ENCODE peak calls at places on chromosomes 13 and 19, in five cellular contexts. H is mesothelial cell of epicardium, A is upper lobe of right lung, Y is breast epithelium, G is AG04449. O is an unnamed sample.

GRCh38 chr13:50094615-50095293 is 79.5 kb downstream of the KCNRG start:
- DNase-seq in H (no peak), A (no peak), Y (no peak), G (no peak), O (no peak)

GRCh38 chr13:96880419-96880818 is 113.9 kb downstream of the OXGR1 start:
- DNase-seq in H (no peak), A (no peak), Y (no peak), G (no peak), O (no peak)

GRCh38 chr19:41977916-41978315 is 16.1 kb downstream of the ATP1A3 start:
- DNase-seq in H (no peak), A (no peak), Y (no peak), G (no peak), O (no peak)

GRCh38 chr13:103716689-103717088 is 650.5 kb upstream of the SLC10A2 start:
- DNase-seq in H (no peak), A (no peak), Y (no peak), G (no peak), O (no peak)

GRCh38 chr13:106661236-106661635 is 93.3 kb upstream of the ARGLU1 start:
- DNase-seq in H (no peak), A (no peak), Y (no peak), G (no peak), O (no peak)

GRCh38 chr19:1412995-1413889 is 5.9 kb downstream of the DAZAP1 start:
- DNase-seq in H (no peak), A (no peak), Y (no peak), G (no peak), O (no peak)

GRCh38 chr19:41321600-41322270 is 11.8 kb downstream of the CCDC97 start:
- DNase-seq in H (no peak), A (no peak), Y (no peak), G (no peak), O (no peak)

GRCh38 chr19:50639121-50640112 is at the start of gene SYT3:
- DNase-seq in H (peak), A (peak), Y (no peak), G (no peak), O (peak)

GRCh38 chr19:51971624-51972023 is 15.0 kb downstream of the ZNF350 start:
- DNase-seq in H (no peak), A (no peak), Y (no peak), G (no peak), O (no peak)

GRCh38 chr13:48210178-48210577 is 22.8 kb upstream of the ITM2B start:
- DNase-seq in H (no peak), A (no peak), Y (no peak), G (peak), O (no peak)

GRCh38 chr19:21322528-21322927 is 6.7 kb downstream of the ZNF708 start:
- DNase-seq in H (no peak), A (no peak), Y (peak), G (no peak), O (no peak)

GRCh38 chr19:41225238-41226052 is 6.4 kb downstream of the AXL start:
- DNase-seq in H (no peak), A (no peak), Y (peak), G (peak), O (no peak)

GRCh38 chr19:1468274-1469199 is 10.5 kb downstream of the C19orf25 start:
- DNase-seq in H (no peak), A (no peak), Y (no peak), G (no peak), O (no peak)

GRCh38 chr13:99605417-99606321 is 104.4 kb downstream of the TM9SF2 start:
- DNase-seq in H (peak), A (peak), Y (no peak), G (no peak), O (no peak)

GRCh38 chr13:36813226-36813625 is 5.8 kb upstream of the RFXAP start:
- DNase-seq in H (no peak), A (no peak), Y (no peak), G (no peak), O (no peak)

GRCh38 chr19:48630289-48631036 is 6.7 kb downstream of the DBP start:
- DNase-seq in H (peak), A (peak), Y (no peak), G (no peak), O (no peak)

GRCh38 chr19:31667106-31667505 is 317.9 kb upstream of the TSHZ3 start:
- DNase-seq in H (no peak), A (no peak), Y (no peak), G (no peak), O (no peak)

GRCh38 chr13:45361596-45362206 is 20.7 kb upstream of the TPT1 start:
- DNase-seq in H (no peak), A (peak), Y (no peak), G (no peak), O (no peak)

GRCh38 chr19:55345818-55346724 is 6.4 kb downstream of the KMT5C start:
- DNase-seq in H (no peak), A (no peak), Y (no peak), G (no peak), O (no peak)

GRCh38 chr13:53201454-53202225 is 173.0 kb downstream of the OLFM4 start:
- DNase-seq in H (no peak), A (peak), Y (no peak), G (no peak), O (peak)

GRCh38 chr19:10603873-10604459 is 16.9 kb upstream of the AP1M2 start:
- DNase-seq in H (no peak), A (no peak), Y (no peak), G (no peak), O (no peak)

GRCh38 chr13:106570354-106570822 is 2.5 kb upstream of the ARGLU1 start:
- DNase-seq in H (peak), A (peak), Y (peak), G (no peak), O (no peak)

GRCh38 chr19:31140717-31141116 is 208.5 kb downstream of the TSHZ3 start:
- DNase-seq in H (no peak), A (no peak), Y (no peak), G (no peak), O (no peak)

GRCh38 chr19:45402469-45403070 is 2.3 kb downstream of the PPP1R13L start:
- DNase-seq in H (peak), A (peak), Y (peak), G (no peak), O (no peak)
- TF ChIP-seq CTCF in H (peak), A (peak), Y (no peak), G (peak), O (peak)

GRCh38 chr13:102596147-102597028 is at the start of gene TPP2:
- DNase-seq in H (peak), A (peak), Y (peak), G (peak), O (peak)

GRCh38 chr13:102597029-102598015 is 536 bp downstream of the TPP2 start:
- DNase-seq in H (peak), A (no peak), Y (no peak), G (no peak), O (no peak)

GRCh38 chr13:102589291-102589822 is 7.4 kb upstream of the TPP2 start:
- DNase-seq in H (no peak), A (no peak), Y (no peak), G (no peak), O (no peak)

GRCh38 chr13:102587916-102588315 is 8.9 kb upstream of the TPP2 start:
- DNase-seq in H (no peak), A (no peak), Y (no peak), G (no peak), O (no peak)

DNA sequence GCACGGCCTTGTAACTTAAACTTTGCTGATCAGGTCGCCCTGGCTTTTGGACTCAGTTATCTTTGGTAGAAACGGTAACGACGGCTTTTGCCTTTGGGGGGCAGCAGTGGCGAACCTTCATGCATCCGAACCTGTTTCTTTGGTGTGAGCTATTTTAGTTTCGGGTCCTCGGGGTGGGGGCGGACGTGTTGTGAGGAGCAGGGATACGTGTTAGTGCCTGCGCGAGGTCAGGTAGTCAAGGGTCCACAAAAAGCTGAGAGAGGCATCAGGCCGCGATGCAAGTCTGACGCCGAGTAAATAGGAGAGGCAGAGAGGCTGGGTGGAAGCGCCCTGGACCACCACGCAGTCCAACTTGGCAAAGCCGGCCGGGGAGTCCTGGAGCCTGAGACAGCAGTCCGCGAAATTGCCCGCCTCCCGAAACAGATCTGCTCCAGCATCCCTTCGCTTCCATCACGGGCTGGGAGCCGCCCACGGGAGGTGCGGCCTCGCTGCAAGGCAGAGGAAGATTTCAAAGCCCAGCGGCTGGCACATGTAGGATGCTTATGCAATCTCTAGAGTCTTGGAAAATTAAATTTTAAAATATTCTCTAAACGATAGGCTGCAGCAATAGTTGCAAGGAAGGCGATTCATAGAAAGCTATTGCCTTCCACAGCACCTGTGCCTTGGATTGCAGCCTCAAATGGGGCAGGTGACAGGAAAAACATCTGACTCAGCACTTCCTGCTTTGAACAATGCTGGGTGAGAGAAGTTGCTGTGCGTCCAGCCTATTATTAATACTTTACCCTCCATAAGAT is 4.6 kb upstream of the TPP2 start:
- DNase-seq in H (peak), A (peak), Y (peak), G (no peak), O (no peak)
- TF ChIP-seq CTCF in H (peak), A (peak), Y (peak), G (peak), O (peak)

GRCh38 chr19:39307822-39308530 is 11.8 kb downstream of the IFNL1 start:
- DNase-seq in H (no peak), A (no peak), Y (no peak), G (no peak), O (no peak)
- TF ChIP-seq CTCF in H (no peak), A (no peak), Y (no peak), G (no peak), O (no peak)

GRCh38 chr19:4376991-4377781 is 23.2 kb downstream of the SH3GL1 start:
- DNase-seq in H (no peak), A (no peak), Y (peak), G (no peak), O (no peak)
- TF ChIP-seq CTCF in H (no peak), A (no peak), Y (no peak), G (no peak), O (no peak)

GRCh38 chr19:7648265-7649014 is 11.5 kb downstream of the STXBP2 start:
- DNase-seq in H (no peak), A (no peak), Y (no peak), G (no peak), O (no peak)

GRCh38 chr19:7652061-7652641 is 15.2 kb downstream of the STXBP2 start:
- DNase-seq in H (peak), A (peak), Y (peak), G (no peak), O (peak)

GRCh38 chr19:7647156-7647555 is 10.2 kb downstream of the STXBP2 start:
- DNase-seq in H (no peak), A (no peak), Y (no peak), G (no peak), O (no peak)

GRCh38 chr19:7646426-7646700 is 9.5 kb downstream of the STXBP2 start:
- DNase-seq in H (no peak), A (no peak), Y (no peak), G (no peak), O (no peak)

GRCh38 chr19:7650148-7650547 is 13.2 kb downstream of the STXBP2 start:
- DNase-seq in H (no peak), A (no peak), Y (no peak), G (no peak), O (no peak)
- TF ChIP-seq CTCF in H (no peak), A (no peak), Y (no peak), G (no peak), O (no peak)

DNA sequence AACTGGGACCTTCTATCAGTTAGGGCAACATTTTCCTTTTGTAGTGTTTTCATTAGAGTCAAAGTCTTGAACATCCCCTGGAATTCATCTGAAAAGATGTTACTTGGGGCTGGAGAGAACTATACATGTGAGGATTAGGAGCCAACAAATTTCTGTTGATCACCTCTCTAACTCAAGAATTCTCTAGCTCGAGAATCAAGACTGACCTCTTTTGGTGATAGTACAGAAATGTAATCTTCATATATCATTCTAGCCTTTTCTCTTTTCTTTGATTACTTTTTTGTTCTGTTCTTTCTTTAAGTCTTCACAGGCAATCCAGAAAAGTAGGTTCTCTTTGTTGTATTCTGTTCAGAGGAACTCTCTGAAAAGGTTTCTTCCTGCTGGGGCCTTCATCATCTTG is 26.4 kb downstream of the ELF1 start:
- DNase-seq in H (no peak), A (no peak), Y (no peak), G (no peak), O (no peak)
- TF ChIP-seq CTCF in H (no peak), A (no peak), Y (no peak), G (no peak), O (peak)

DNA sequence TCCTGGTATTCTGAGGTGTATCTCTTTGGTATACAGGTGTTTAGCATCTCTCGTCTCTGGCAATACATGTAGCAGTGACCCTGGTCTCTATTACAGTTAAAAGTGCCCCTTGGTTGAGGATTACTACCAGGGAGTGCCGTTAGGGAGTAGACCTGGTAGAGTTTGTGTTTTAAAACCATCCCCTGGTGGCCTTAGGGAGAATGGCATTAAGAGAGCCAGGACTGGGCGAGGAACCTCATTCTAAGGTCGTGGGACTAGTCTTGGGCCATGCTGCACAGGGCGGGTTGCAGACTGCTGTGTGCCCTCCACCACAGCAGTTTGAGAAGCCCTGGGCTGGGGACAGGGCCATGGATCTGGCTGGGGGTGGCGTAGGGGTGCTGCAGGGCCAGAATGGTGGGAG is 35.0 kb downstream of the B3GLCT start:
- DNase-seq in H (no peak), A (no peak), Y (no peak), G (no peak), O (no peak)
- TF ChIP-seq CTCF in H (peak), A (no peak), Y (no peak), G (peak), O (peak)